ENCODE peak calls at places on chromosomes 16 and 17, in seven cellular contexts. One of them, this sample, is unnamed.

GRCh38 chr16:22262460-22262859 is 34.7 kb upstream of the POLR3E start:
- DNase-seq in fibroblast of lung: no peak
- DNase-seq in K562: no peak
- DNase-seq in right lobe of liver: no peak
- DNase-seq in skeletal muscle cell: no peak
- DNase-seq in heart left ventricle: no peak
- DNase-seq in iPS DF 6.9: no peak
- DNase-seq in this sample: peak

GRCh38 chr16:46974352-46974751 is 878 bp upstream of the DNAJA2 start:
- DNase-seq in fibroblast of lung: peak
- DNase-seq in K562: peak
- DNase-seq in right lobe of liver: no peak
- DNase-seq in skeletal muscle cell: no peak
- DNase-seq in heart left ventricle: no peak
- DNase-seq in iPS DF 6.9: no peak
- DNase-seq in this sample: no peak

GRCh38 chr16:19512297-19512696 is 9.6 kb downstream of the GDE1 start:
- DNase-seq in fibroblast of lung: no peak
- DNase-seq in K562: no peak
- DNase-seq in right lobe of liver: no peak
- DNase-seq in skeletal muscle cell: no peak
- DNase-seq in heart left ventricle: no peak
- DNase-seq in iPS DF 6.9: no peak
- DNase-seq in this sample: no peak

GRCh38 chr17:35080536-35080935 is 17.0 kb upstream of the RFFL start:
- DNase-seq in fibroblast of lung: no peak
- DNase-seq in K562: no peak
- DNase-seq in right lobe of liver: no peak
- DNase-seq in skeletal muscle cell: no peak
- DNase-seq in heart left ventricle: no peak
- DNase-seq in iPS DF 6.9: no peak
- DNase-seq in this sample: no peak

GRCh38 chr16:1333149-1333812 is at the start of gene BAIAP3:
- DNase-seq in fibroblast of lung: no peak
- DNase-seq in K562: peak
- DNase-seq in right lobe of liver: no peak
- DNase-seq in skeletal muscle cell: no peak
- DNase-seq in heart left ventricle: peak
- DNase-seq in iPS DF 6.9: no peak
- DNase-seq in this sample: peak

GRCh38 chr17:42163113-42163512 is 8.3 kb upstream of the RAB5C start:
- DNase-seq in fibroblast of lung: no peak
- DNase-seq in K562: peak
- DNase-seq in right lobe of liver: no peak
- DNase-seq in skeletal muscle cell: no peak
- DNase-seq in heart left ventricle: no peak
- DNase-seq in iPS DF 6.9: no peak
- DNase-seq in this sample: no peak

GRCh38 chr17:11511696-11512095 is 86.6 kb upstream of the DNAH9 start:
- DNase-seq in fibroblast of lung: no peak
- DNase-seq in K562: no peak
- DNase-seq in right lobe of liver: peak
- DNase-seq in skeletal muscle cell: no peak
- DNase-seq in heart left ventricle: no peak
- DNase-seq in iPS DF 6.9: no peak
- DNase-seq in this sample: no peak

GRCh38 chr16:27883576-27883975 is 179.9 kb downstream of the GSG1L start:
- DNase-seq in fibroblast of lung: no peak
- DNase-seq in K562: no peak
- DNase-seq in right lobe of liver: no peak
- DNase-seq in skeletal muscle cell: no peak
- DNase-seq in heart left ventricle: no peak
- DNase-seq in iPS DF 6.9: no peak
- DNase-seq in this sample: no peak

GRCh38 chr17:21418446-21419298 is 42.5 kb downstream of the KCNJ12 start:
- DNase-seq in fibroblast of lung: no peak
- DNase-seq in K562: no peak
- DNase-seq in right lobe of liver: peak
- DNase-seq in skeletal muscle cell: no peak
- DNase-seq in heart left ventricle: no peak
- DNase-seq in iPS DF 6.9: no peak
- DNase-seq in this sample: no peak

GRCh38 chr16:56320081-56320480 is 105.3 kb downstream of the AMFR start:
- DNase-seq in fibroblast of lung: no peak
- DNase-seq in K562: no peak
- DNase-seq in right lobe of liver: no peak
- DNase-seq in skeletal muscle cell: no peak
- DNase-seq in heart left ventricle: no peak
- DNase-seq in iPS DF 6.9: no peak
- DNase-seq in this sample: no peak

GRCh38 chr17:5896215-5896614 is 174.0 kb upstream of the WSCD1 start:
- DNase-seq in fibroblast of lung: no peak
- DNase-seq in K562: no peak
- DNase-seq in right lobe of liver: no peak
- DNase-seq in skeletal muscle cell: no peak
- DNase-seq in heart left ventricle: no peak
- DNase-seq in iPS DF 6.9: no peak
- DNase-seq in this sample: no peak

GRCh38 chr16:2121853-2122252 is 13.8 kb downstream of the PKD1 start:
- DNase-seq in fibroblast of lung: no peak
- DNase-seq in K562: no peak
- DNase-seq in right lobe of liver: no peak
- DNase-seq in skeletal muscle cell: no peak
- DNase-seq in heart left ventricle: peak
- DNase-seq in iPS DF 6.9: no peak
- DNase-seq in this sample: no peak

GRCh38 chr17:28744104-28744801 is 442 bp downstream of the TRAF4 start:
- DNase-seq in fibroblast of lung: peak
- DNase-seq in K562: peak
- DNase-seq in right lobe of liver: peak
- DNase-seq in skeletal muscle cell: no peak
- DNase-seq in heart left ventricle: peak
- DNase-seq in iPS DF 6.9: no peak
- DNase-seq in this sample: peak

GRCh38 chr17:16052486-16052885 is 52.9 kb downstream of the TTC19 start:
- DNase-seq in fibroblast of lung: no peak
- DNase-seq in K562: no peak
- DNase-seq in right lobe of liver: no peak
- DNase-seq in skeletal muscle cell: no peak
- DNase-seq in heart left ventricle: no peak
- DNase-seq in iPS DF 6.9: no peak
- DNase-seq in this sample: peak

GRCh38 chr17:35540589-35541404 is 3.3 kb upstream of the SLFN12L start:
- DNase-seq in fibroblast of lung: peak
- DNase-seq in K562: no peak
- DNase-seq in right lobe of liver: peak
- DNase-seq in skeletal muscle cell: peak
- DNase-seq in heart left ventricle: peak
- DNase-seq in iPS DF 6.9: no peak
- DNase-seq in this sample: peak

GRCh38 chr17:9195961-9196668 is 174.8 kb downstream of the NTN1 start:
- DNase-seq in fibroblast of lung: no peak
- DNase-seq in K562: no peak
- DNase-seq in right lobe of liver: no peak
- DNase-seq in skeletal muscle cell: no peak
- DNase-seq in heart left ventricle: no peak
- DNase-seq in iPS DF 6.9: no peak
- DNase-seq in this sample: no peak

GRCh38 chr17:45813051-45813731 is 29.1 kb downstream of the CRHR1 start:
- DNase-seq in fibroblast of lung: no peak
- DNase-seq in K562: peak
- DNase-seq in right lobe of liver: no peak
- DNase-seq in skeletal muscle cell: no peak
- DNase-seq in heart left ventricle: no peak
- DNase-seq in iPS DF 6.9: peak
- DNase-seq in this sample: no peak

GRCh38 chr17:7133424-7133823 is 18.8 kb upstream of the ASGR2 start:
- DNase-seq in fibroblast of lung: no peak
- DNase-seq in K562: peak
- DNase-seq in right lobe of liver: no peak
- DNase-seq in skeletal muscle cell: no peak
- DNase-seq in heart left ventricle: no peak
- DNase-seq in iPS DF 6.9: no peak
- DNase-seq in this sample: no peak

DNA sequence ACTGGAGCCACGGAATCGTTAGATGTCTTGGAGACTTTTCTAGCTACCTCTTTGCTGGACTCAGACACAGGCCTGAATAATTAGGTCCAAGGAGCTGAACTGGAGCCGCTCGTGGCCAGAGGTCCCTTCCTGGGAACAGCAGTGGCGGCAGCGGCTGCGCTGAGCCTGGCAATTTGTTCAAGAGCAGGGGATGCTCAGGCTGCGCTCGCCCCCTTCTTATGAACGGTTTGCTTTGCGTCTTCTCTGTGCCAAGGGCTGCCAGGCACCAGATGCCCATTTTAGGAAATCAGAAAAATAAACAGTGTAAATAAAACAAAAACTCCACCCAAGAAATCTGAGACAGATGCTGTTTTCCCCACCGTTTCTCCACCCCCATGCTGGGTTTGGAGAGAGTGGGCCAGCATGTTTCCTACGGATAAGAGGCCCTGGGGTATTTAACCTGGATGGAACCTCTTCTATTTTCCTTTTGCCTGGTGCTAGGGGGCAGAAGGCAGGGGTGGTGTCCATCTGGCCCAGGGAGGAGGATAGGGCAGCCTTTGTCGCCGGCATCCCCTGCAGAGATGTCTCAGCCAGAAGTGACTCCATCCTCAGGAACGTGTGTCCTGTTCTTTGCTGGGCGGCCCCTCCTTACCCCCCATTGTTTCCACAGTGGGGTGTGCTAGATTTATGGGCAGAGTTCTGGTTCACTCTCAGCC is 163.4 kb downstream of the SEC14L1 start:
- DNase-seq in fibroblast of lung: peak
- DNase-seq in K562: no peak
- DNase-seq in right lobe of liver: no peak
- DNase-seq in skeletal muscle cell: no peak
- DNase-seq in heart left ventricle: no peak
- DNase-seq in iPS DF 6.9: no peak
- DNase-seq in this sample: peak
- H3K4me3 ChIP-seq in fibroblast of lung: no peak
- H3K4me3 ChIP-seq in K562: no peak
- H3K4me3 ChIP-seq in right lobe of liver: no peak
- H3K4me3 ChIP-seq in skeletal muscle cell: no peak
- H3K4me3 ChIP-seq in heart left ventricle: no peak
- H3K4me3 ChIP-seq in iPS DF 6.9: no peak
- H3K4me3 ChIP-seq in this sample: no peak

DNA sequence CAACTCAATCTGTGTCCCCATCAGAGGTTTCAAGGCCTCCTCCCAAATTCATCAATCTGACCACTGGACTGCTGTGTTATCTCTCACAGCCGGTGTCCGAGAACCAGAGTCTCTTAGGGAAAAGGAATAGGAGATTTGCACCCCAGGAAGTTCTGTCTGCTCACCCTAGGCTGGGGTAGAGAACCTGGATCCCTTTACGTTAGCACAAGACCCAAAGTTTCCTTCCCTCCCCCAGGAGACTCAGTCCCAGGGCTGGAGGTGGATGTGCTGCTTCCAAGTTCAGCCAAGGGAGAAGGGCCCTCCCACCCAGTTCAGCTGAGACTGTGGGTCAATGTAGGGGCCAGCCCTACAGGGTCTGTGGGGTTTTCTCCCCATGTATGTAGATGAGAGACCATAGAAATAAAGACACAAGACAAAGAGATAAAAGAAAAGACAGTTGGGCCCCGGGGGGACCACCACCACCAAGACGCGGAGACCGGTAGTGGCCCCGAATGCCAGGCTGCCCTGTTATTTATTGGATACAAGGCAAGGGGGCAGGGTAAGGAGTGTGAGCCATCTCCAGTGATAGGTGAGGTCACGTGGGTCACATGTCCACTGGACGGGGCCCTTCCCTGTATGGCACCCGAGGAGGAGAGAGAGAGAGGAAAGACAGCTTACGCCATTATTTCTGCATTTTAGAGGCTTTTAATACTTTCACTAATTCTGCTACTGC is 22.7 kb upstream of the OR1F1 start:
- DNase-seq in fibroblast of lung: no peak
- DNase-seq in K562: no peak
- DNase-seq in right lobe of liver: no peak
- DNase-seq in skeletal muscle cell: no peak
- DNase-seq in heart left ventricle: no peak
- DNase-seq in iPS DF 6.9: no peak
- DNase-seq in this sample: no peak
- H3K4me3 ChIP-seq in fibroblast of lung: no peak
- H3K4me3 ChIP-seq in K562: no peak
- H3K4me3 ChIP-seq in right lobe of liver: no peak
- H3K4me3 ChIP-seq in skeletal muscle cell: no peak
- H3K4me3 ChIP-seq in heart left ventricle: peak
- H3K4me3 ChIP-seq in iPS DF 6.9: no peak
- H3K4me3 ChIP-seq in this sample: no peak

GRCh38 chr17:82876602-82877391 is 37.0 kb upstream of the ZNF750 start:
- DNase-seq in fibroblast of lung: peak
- DNase-seq in K562: peak
- DNase-seq in right lobe of liver: peak
- DNase-seq in skeletal muscle cell: no peak
- DNase-seq in heart left ventricle: peak
- DNase-seq in iPS DF 6.9: no peak
- DNase-seq in this sample: peak
- H3K4me3 ChIP-seq in fibroblast of lung: no peak
- H3K4me3 ChIP-seq in K562: no peak
- H3K4me3 ChIP-seq in right lobe of liver: no peak
- H3K4me3 ChIP-seq in skeletal muscle cell: no peak
- H3K4me3 ChIP-seq in heart left ventricle: no peak
- H3K4me3 ChIP-seq in iPS DF 6.9: no peak
- H3K4me3 ChIP-seq in this sample: no peak

DNA sequence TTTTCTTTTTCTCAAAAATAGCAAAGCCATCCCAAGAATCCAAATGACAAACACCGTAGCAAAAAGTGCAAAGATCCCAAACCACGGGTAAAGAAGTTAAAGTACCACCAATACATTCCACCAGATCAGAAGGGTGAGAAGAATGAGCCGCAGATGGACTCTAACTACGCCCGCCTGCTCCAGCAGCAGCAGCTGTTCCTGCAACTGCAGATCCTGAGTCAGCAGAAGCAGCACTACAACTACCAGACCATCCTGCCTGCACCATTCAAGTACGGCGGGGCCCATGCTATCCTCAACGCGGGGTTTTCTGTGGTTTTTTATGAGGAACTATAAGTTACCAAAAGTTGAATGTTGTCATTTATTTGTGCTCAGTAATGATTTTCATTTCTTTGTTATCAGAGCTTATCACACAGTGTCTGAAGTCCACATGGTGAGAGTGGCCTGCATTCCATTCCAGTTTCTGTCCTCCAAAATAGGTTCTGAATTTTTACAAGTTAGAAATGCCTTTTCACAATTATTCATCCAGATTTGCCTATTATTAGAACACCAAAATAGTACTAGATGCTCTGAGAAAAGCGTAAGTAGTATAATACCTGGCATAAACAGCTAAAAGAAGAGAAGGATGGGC is 169.2 kb downstream of the MRTFB start:
- DNase-seq in fibroblast of lung: peak
- DNase-seq in K562: no peak
- DNase-seq in right lobe of liver: no peak
- DNase-seq in skeletal muscle cell: no peak
- DNase-seq in heart left ventricle: no peak
- DNase-seq in iPS DF 6.9: no peak
- DNase-seq in this sample: no peak
- H3K4me3 ChIP-seq in fibroblast of lung: no peak
- H3K4me3 ChIP-seq in K562: no peak
- H3K4me3 ChIP-seq in right lobe of liver: no peak
- H3K4me3 ChIP-seq in skeletal muscle cell: no peak
- H3K4me3 ChIP-seq in heart left ventricle: no peak
- H3K4me3 ChIP-seq in iPS DF 6.9: no peak
- H3K4me3 ChIP-seq in this sample: no peak

This sample was measured in fibroblast of pulmonary artery.